ENCODE peak calls at places on chromosomes 2 and 18, in five cellular contexts. J is cardiac muscle cell, D is Peyer's patch, Q is right atrium auricular region, O is hepatocyte. T is an unnamed sample.

GRCh38 chr2:177543007-177543760 is 150.6 kb downstream of the AGPS start:
- DNase-seq in J (no peak), O (no peak), D (no peak), Q (no peak), T (no peak)

GRCh38 chr2:9010866-9011265 is 7.4 kb upstream of the MBOAT2 start:
- DNase-seq in O (no peak), J (no peak), Q (no peak), D (no peak), T (no peak)

GRCh38 chr2:85846411-85846810 is 42.4 kb downstream of the ST3GAL5 start:
- DNase-seq in Q (peak; percentile 21), J (no peak), O (no peak), D (no peak), T (no peak)

GRCh38 chr2:222919841-222920609 is 59.2 kb downstream of the ACSL3 start:
- DNase-seq in Q (no peak), D (no peak), J (no peak), O (peak; percentile 39), T (no peak)

GRCh38 chr18:76565238-76566173 is 70.5 kb upstream of the ZNF516 start:
- DNase-seq in Q (peak; percentile 86), J (peak; percentile 83), D (peak; percentile 66), O (peak; percentile 89), T (peak; percentile 87)

GRCh38 chr18:41646915-41647314 is 308.1 kb upstream of the PIK3C3 start:
- DNase-seq in J (no peak), O (no peak), Q (no peak), D (no peak), T (no peak)

GRCh38 chr2:178234648-178235047 is 40.3 kb downstream of the OSBPL6 start:
- DNase-seq in O (no peak), Q (no peak), J (no peak), D (no peak), T (no peak)

GRCh38 chr2:96962567-96963203 is 23.7 kb downstream of the FAM178B start:
- DNase-seq in J (no peak), Q (no peak), D (peak; percentile 87), O (no peak), T (no peak)

GRCh38 chr2:133791191-133791590 is 222.9 kb upstream of the NCKAP5 start:
- DNase-seq in Q (no peak), D (no peak), O (no peak), J (no peak), T (no peak)

GRCh38 chr2:147818741-147819140 is 26.1 kb upstream of the ACVR2A start:
- DNase-seq in Q (no peak), J (no peak), O (peak; percentile 29), D (no peak), T (no peak)

GRCh38 chr2:17148298-17149228 is 369.7 kb downstream of the RAD51AP2 start:
- DNase-seq in Q (no peak), J (peak; percentile 55), O (peak; percentile 44), D (no peak), T (peak; percentile 64)

GRCh38 chr2:173884403-173884802 is 80.8 kb downstream of the SP3 start:
- DNase-seq in D (peak; percentile 79), J (peak; percentile 70), Q (peak; percentile 72), O (peak; percentile 29), T (peak; percentile 66)

DNA sequence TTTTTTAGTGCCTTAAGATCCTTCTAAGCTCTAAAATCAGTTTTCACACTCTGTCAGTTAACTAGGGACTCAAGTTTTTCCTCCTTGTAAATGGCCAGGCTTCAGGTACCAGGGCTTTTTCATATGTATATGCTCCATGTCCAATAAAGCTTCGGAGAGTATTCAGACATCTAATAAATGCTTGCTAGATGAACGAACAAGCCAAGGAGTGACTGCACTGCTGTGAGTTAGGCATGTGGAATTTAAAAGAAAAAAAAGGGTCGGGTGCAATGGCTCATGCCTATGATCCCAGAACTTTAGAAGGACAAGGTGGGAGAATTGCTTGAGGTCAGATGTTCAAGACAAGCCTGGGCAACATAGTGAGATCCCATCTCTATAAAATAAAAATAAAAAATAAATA is 81.9 kb downstream of the CDH2 start:
- DNase-seq in O (no peak), J (no peak), D (no peak), Q (no peak), T (no peak)
- H3K36me3 ChIP-seq in O (no peaks in the 10 kb centered on the region), J (no peaks in the 10 kb centered on the region), D (no peaks in the 10 kb centered on the region), Q (no peaks in the 10 kb centered on the region), T (no peaks in the 10 kb centered on the region)

GRCh38 chr2:215998636-215999035 is 14.7 kb downstream of the MREG start:
- DNase-seq in Q (no peak), O (no peak), J (no peak), D (no peak), T (no peak)

GRCh38 chr2:215997219-215997618 is 16.1 kb downstream of the MREG start:
- DNase-seq in O (no peak), J (no peak), Q (no peak), D (no peak), T (no peak)

GRCh38 chr2:215994901-215995300 is 18.4 kb downstream of the MREG start:
- DNase-seq in Q (no peak), O (no peak), D (no peak), J (no peak), T (no peak)
- H3K4me1 ChIP-seq in Q (no peaks in the 10 kb centered on the region), O (no peaks in the 10 kb centered on the region), D (no peaks in the 10 kb centered on the region), J (no peaks in the 10 kb centered on the region), T (peaks cover 5% of the 10 kb centered on the region)

GRCh38 chr18:46261799-46262198 is 157.6 kb downstream of the HAUS1 start:
- DNase-seq in Q (no peak), J (no peak), O (no peak), D (no peak), T (no peak)
- H3K36me3 ChIP-seq in Q (peaks cover 12% of the 10 kb centered on the region), J (peaks cover 10% of the 10 kb centered on the region), O (no peaks in the 10 kb centered on the region), D (peaks cover 21% of the 10 kb centered on the region), T (no peaks in the 10 kb centered on the region)

GRCh38 chr2:54550523-54550922 is 94.4 kb downstream of the SPTBN1 start:
- DNase-seq in O (no peak), D (no peak), Q (peak; percentile 38), J (no peak), T (no peak)

GRCh38 chr2:54553075-54553474 is 96.9 kb downstream of the SPTBN1 start:
- DNase-seq in O (no peak), J (no peak), D (no peak), Q (peak; percentile 2), T (no peak)

GRCh38 chr2:54549912-54550518 is 93.9 kb downstream of the SPTBN1 start:
- DNase-seq in D (peak; percentile 80), J (no peak), Q (peak; percentile 42), O (peak; percentile 68), T (no peak)

GRCh38 chr2:54549430-54549829 is 93.3 kb downstream of the SPTBN1 start:
- DNase-seq in Q (no peak), D (no peak), O (no peak), J (no peak), T (no peak)

GRCh38 chr2:54551123-54551756 is 95.1 kb downstream of the SPTBN1 start:
- DNase-seq in J (no peak), D (no peak), O (no peak), Q (peak; percentile 54), T (no peak)
- H3K4me1 ChIP-seq in J (peaks cover 38% of the 10 kb centered on the region), D (peaks cover 11% of the 10 kb centered on the region), O (peaks cover 47% of the 10 kb centered on the region), Q (peaks cover 82% of the 10 kb centered on the region), T (peaks cover 25% of the 10 kb centered on the region)